ENCODE peak calls at places on chromosomes 16 and 17, in eight cellular contexts. W, Q, G, D, L, Z, J and X are unnamed samples.

GRCh38 chr17:65855245-65855644 is 293.8 kb upstream of the AXIN2 start:
- DNase-seq in J (no peak), G (peak), L (no peak), Q (no peak), D (no peak), W (no peak), Z (no peak), X (no peak)

GRCh38 chr16:54447606-54448440 is 161.2 kb upstream of the IRX3 start:
- DNase-seq in Q (no peak), W (no peak), G (peak), L (no peak), D (no peak), J (no peak), Z (no peak), X (no peak)

GRCh38 chr16:23368469-23368868 is 66.4 kb downstream of the SCNN1B start:
- DNase-seq in Z (no peak), L (no peak), Q (no peak), D (no peak), G (no peak), W (no peak), J (no peak), X (no peak)

GRCh38 chr16:11218324-11218962 is 37.6 kb downstream of the SOCS1 start:
- DNase-seq in W (no peak), D (no peak), G (no peak), J (no peak), Z (no peak), Q (no peak), L (no peak), X (no peak)

GRCh38 chr17:61662771-61663170 is 71.8 kb upstream of the NACA2 start:
- DNase-seq in Z (no peak), W (no peak), Q (no peak), L (no peak), D (no peak), J (no peak), G (no peak), X (no peak)

GRCh38 chr17:19238167-19238505 is 970 bp downstream of the EPN2 start:
- DNase-seq in J (peak), D (no peak), W (no peak), G (peak), Q (peak), Z (peak), L (peak), X (peak)

GRCh38 chr16:138049-138417 is 440 bp downstream of the NPRL3 start:
- DNase-seq in J (no peak), G (peak), Z (no peak), L (no peak), W (no peak), Q (peak), D (no peak), X (peak)

GRCh38 chr17:83136156-83136555 is 56.7 kb downstream of the METRNL start:
- DNase-seq in Q (no peak), G (no peak), W (no peak), D (no peak), J (peak), Z (peak), L (peak), X (peak)

GRCh38 chr17:64984776-64985521 is 65.7 kb upstream of the LRRC37A3 start:
- DNase-seq in Z (no peak), L (peak), W (peak), Q (no peak), J (peak), D (no peak), G (no peak), X (peak)

GRCh38 chr17:77233635-77234334 is 93.0 kb downstream of the SEC14L1 start:
- DNase-seq in D (no peak), Z (no peak), W (no peak), Q (no peak), G (peak), J (peak), L (no peak), X (no peak)

GRCh38 chr16:92431-93339 is 14.7 kb downstream of the MPG start:
- DNase-seq in G (no peak), D (no peak), J (no peak), Z (no peak), Q (no peak), L (peak), W (no peak), X (no peak)

GRCh38 chr17:77429985-77430752 is 289.4 kb downstream of the SEC14L1 start:
- DNase-seq in W (peak), G (peak), Q (peak), Z (peak), J (peak), L (peak), D (no peak), X (peak)

GRCh38 chr17:66351701-66352100 is 49.3 kb downstream of the PRKCA start:
- DNase-seq in G (no peak), D (no peak), Q (no peak), W (no peak), J (no peak), Z (no peak), L (no peak), X (no peak)

GRCh38 chr17:38914741-38915638 is 10.4 kb upstream of the LASP1NB start:
- DNase-seq in J (no peak), D (no peak), W (no peak), Z (no peak), Q (no peak), L (peak), G (no peak), X (peak)

GRCh38 chr17:66930933-66931332 is 33.6 kb upstream of the CACNG4 start:
- DNase-seq in Z (no peak), W (no peak), Q (no peak), G (no peak), L (no peak), D (no peak), J (no peak), X (no peak)

GRCh38 chr16:58127634-58128033 is 1.5 kb downstream of the CFAP20 start:
- DNase-seq in G (no peak), D (no peak), W (no peak), L (no peak), Q (no peak), J (no peak), Z (no peak), X (no peak)

GRCh38 chr16:9389543-9390207 is 298.2 kb downstream of the HAPSTR1 start:
- DNase-seq in W (no peak), L (no peak), G (no peak), D (no peak), Q (no peak), Z (no peak), J (no peak), X (no peak)

GRCh38 chr17:77746901-77747620 is 211.4 kb upstream of the TNRC6C start:
- DNase-seq in J (no peak), Q (no peak), Z (no peak), D (no peak), G (no peak), L (no peak), W (no peak), X (no peak)

GRCh38 chr16:48537909-48538745 is 71.9 kb downstream of the N4BP1 start:
- DNase-seq in W (peak), D (no peak), Z (peak), Q (no peak), J (peak), L (no peak), G (no peak), X (peak)

GRCh38 chr17:34126496-34126895 is 128.6 kb upstream of the CCL2 start:
- DNase-seq in Q (no peak), W (no peak), L (no peak), D (no peak), Z (no peak), J (no peak), G (no peak), X (no peak)

GRCh38 chr17:39599006-39599664 is 8.6 kb downstream of the NEUROD2 start:
- DNase-seq in G (no peak), L (no peak), J (no peak), Q (no peak), D (no peak), W (no peak), Z (no peak), X (no peak)

GRCh38 chr16:49637511-49637910 is 218.4 kb downstream of the ZNF423 start:
- DNase-seq in G (no peak), W (no peak), Z (no peak), D (no peak), J (no peak), Q (no peak), L (no peak), X (no peak)

GRCh38 chr17:62105861-62106260 is 40.8 kb upstream of the MED13 start:
- DNase-seq in L (no peak), D (no peak), Z (no peak), Q (peak), J (no peak), W (no peak), G (no peak), X (no peak)

GRCh38 chr16:51181495-51181795 is 30.4 kb upstream of the SALL1 start:
- DNase-seq in D (no peak), Z (no peak), Q (no peak), G (no peak), J (no peak), W (no peak), L (no peak), X (no peak)

GRCh38 chr17:77303620-77304019 is 162.9 kb downstream of the SEC14L1 start:
- DNase-seq in Z (no peak), G (no peak), Q (no peak), W (no peak), L (no peak), D (no peak), J (no peak), X (no peak)

GRCh38 chr16:84599528-84600202 is 18.2 kb downstream of the COTL1 start:
- DNase-seq in Q (peak), D (no peak), W (no peak), L (no peak), Z (peak), J (peak), G (no peak), X (peak)
- H3K4me3 ChIP-seq in Q (no peak), D (no peak), W (peak), L (no peak), Z (peak), J (no peak), G (no peak), X (peak)

GRCh38 chr17:81844327-81844851 is 9.5 kb upstream of the PPP1R27 start:
- DNase-seq in Q (no peak), Z (no peak), G (no peak), J (no peak), L (no peak), D (no peak), W (no peak), X (no peak)

GRCh38 chr17:81845361-81845760 is 10.5 kb upstream of the PPP1R27 start:
- DNase-seq in W (no peak), D (no peak), Z (no peak), L (no peak), Q (no peak), G (no peak), J (no peak), X (no peak)

GRCh38 chr17:81844887-81845286 is 10.0 kb upstream of the PPP1R27 start:
- DNase-seq in L (no peak), G (no peak), D (no peak), Z (no peak), W (no peak), Q (no peak), J (no peak), X (no peak)

GRCh38 chr17:81846743-81847689 is 12.2 kb upstream of the PPP1R27 start:
- DNase-seq in W (no peak), Q (no peak), D (no peak), Z (no peak), J (no peak), L (no peak), G (no peak), X (no peak)

DNA sequence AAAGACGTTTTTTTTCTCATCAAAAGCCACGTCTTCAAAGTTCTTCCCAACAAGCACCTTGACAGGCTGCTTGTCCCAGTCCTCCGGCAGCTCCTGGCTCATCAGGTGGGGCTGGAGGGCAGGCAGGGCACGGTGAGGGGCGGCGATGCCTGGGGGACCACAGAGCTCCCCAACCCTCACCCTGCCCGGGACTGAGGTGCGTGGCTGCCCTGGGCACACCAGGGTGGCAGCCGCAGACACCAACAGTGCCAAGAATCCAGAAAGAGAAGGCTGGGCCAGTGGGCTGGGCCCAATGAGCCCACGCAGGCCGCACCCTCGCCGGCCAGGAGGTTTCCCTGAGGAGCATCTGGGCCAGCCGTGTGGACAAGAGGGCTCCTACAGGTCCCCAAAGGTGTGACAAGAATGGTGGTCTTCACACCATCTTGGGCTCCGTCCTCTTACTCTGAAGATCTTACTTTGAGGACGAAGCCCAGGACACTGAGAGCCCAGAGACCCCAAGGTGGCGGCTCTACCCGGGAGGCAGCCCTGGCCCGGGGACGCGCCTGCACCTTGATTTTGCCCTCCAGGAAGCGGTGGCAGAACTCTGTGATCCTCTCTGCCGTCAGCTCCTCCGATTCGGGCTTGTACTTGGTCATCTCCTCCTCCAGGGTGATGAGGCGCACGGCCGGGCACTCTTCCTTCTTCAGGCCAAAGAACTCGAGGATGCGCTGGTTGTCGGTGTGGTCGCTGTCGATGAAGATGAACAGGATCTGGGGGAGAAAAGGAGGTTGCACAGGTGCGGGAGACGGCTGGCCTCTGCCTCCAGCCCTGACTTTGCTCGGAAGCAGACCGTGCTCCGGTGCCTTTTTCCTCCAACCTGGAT is 11.3 kb upstream of the PPP1R27 start:
- DNase-seq in Z (no peak), Q (no peak), G (no peak), L (no peak), J (no peak), D (no peak), W (no peak), X (no peak)
- TF ChIP-seq POLR2A in Z (no peak), Q (no peak), G (no peak), L (no peak), J (no peak), D (no peak), W (no peak), X (no peak)

GRCh38 chr16:87945351-87946042 is 5.7 kb upstream of the BANP start:
- DNase-seq in J (peak), Q (peak), Z (peak), G (no peak), L (no peak), W (peak), D (no peak), X (peak)
- H3K4me3 ChIP-seq in J (peak), Q (no peak), Z (peak), G (no peak), L (no peak), W (peak), D (peak), X (peak)

GRCh38 chr17:2872282-2872681 is 76.0 kb downstream of the RAP1GAP2 start:
- DNase-seq in G (no peak), Z (no peak), W (no peak), D (no peak), Q (no peak), J (no peak), L (no peak), X (no peak)
- TF ChIP-seq POLR2A in G (no peak), Z (no peak), W (no peak), D (no peak), Q (no peak), J (no peak), L (no peak), X (no peak)

GRCh38 chr16:56877783-56878182 is 12.8 kb downstream of the SLC12A3 start:
- DNase-seq in Z (no peak), Q (no peak), L (no peak), G (no peak), D (no peak), J (no peak), W (no peak), X (no peak)

GRCh38 chr16:56879276-56879675 is 14.3 kb downstream of the SLC12A3 start:
- DNase-seq in G (no peak), Q (no peak), Z (no peak), L (no peak), D (no peak), J (no peak), W (no peak), X (no peak)

GRCh38 chr16:56880685-56881084 is 15.7 kb downstream of the SLC12A3 start:
- DNase-seq in J (no peak), L (no peak), Q (no peak), D (no peak), G (no peak), W (no peak), Z (no peak), X (no peak)

GRCh38 chr16:56880176-56880575 is 15.2 kb downstream of the SLC12A3 start:
- DNase-seq in L (no peak), Q (no peak), Z (no peak), G (no peak), W (no peak), J (no peak), D (no peak), X (no peak)

GRCh38 chr16:56878455-56878854 is 13.4 kb downstream of the SLC12A3 start:
- DNase-seq in W (no peak), Q (no peak), Z (no peak), J (no peak), L (no peak), D (no peak), G (no peak), X (no peak)
- H3K4me3 ChIP-seq in W (no peak), Q (no peak), Z (no peak), J (no peak), L (no peak), D (no peak), G (no peak), X (no peak)